ENCODE peak calls at places on chromosomes 2 and 18, in ten cellular contexts. W is nucleus accumbens, A is stomach, E is activated T-cell treated with anti-CD3 and anti-CD28 coated beads for 48 hours, Q is NCI-H446, Z is amniotic epithelial cell, P is mesenchymal stem cell, L is transverse colon, M is cerebellar nuclear complex, U is tibial artery. H is an unnamed sample.

GRCh38 chr2:43075054-43075593 is 151.3 kb downstream of the ZFP36L2 start:
- DNase-seq in W (no peak), A (peak), E (no peak), Q (peak), Z (peak), P (peak), L (peak), M (no peak), U (peak), H (peak)

GRCh38 chr2:15939854-15940660 is at the start of gene MYCN:
- DNase-seq in W (peak), A (peak), E (peak), Q (peak), Z (peak), P (peak), L (peak), M (peak), U (no peak), H (peak)

GRCh38 chr2:218886461-218886947 is 5.9 kb downstream of the WNT10A start:
- DNase-seq in W (peak), A (no peak), E (no peak), Q (peak), Z (no peak), P (no peak), L (peak), M (no peak), U (no peak), H (no peak)

GRCh38 chr2:142596334-142597088 is 281.0 kb upstream of the KYNU start:
- DNase-seq in W (no peak), A (no peak), E (no peak), Q (no peak), Z (peak), P (peak), L (no peak), M (no peak), U (no peak), H (peak)

GRCh38 chr18:59560556-59560955 is 136.7 kb downstream of the CCBE1 start:
- DNase-seq in W (no peak), A (no peak), E (no peak), Q (no peak), Z (no peak), P (no peak), L (no peak), M (no peak), U (no peak), H (no peak)

GRCh38 chr18:75261430-75262223 is 51.0 kb downstream of the TSHZ1 start:
- DNase-seq in W (no peak), A (no peak), E (no peak), Q (no peak), Z (no peak), P (no peak), L (no peak), M (no peak), U (no peak), H (no peak)

GRCh38 chr2:72147303-72147970 is at the start of gene CYP26B1:
- DNase-seq in W (no peak), A (peak), E (no peak), Q (no peak), Z (no peak), P (no peak), L (no peak), M (no peak), U (peak), H (no peak)

GRCh38 chr18:460302-460701 is 40.2 kb downstream of the COLEC12 start:
- DNase-seq in W (no peak), A (no peak), E (no peak), Q (no peak), Z (no peak), P (no peak), L (no peak), M (no peak), U (no peak), H (no peak)

GRCh38 chr2:199485732-199486335 is 28.1 kb upstream of the SATB2 start:
- DNase-seq in W (no peak), A (peak), E (peak), Q (peak), Z (peak), P (peak), L (peak), M (no peak), U (no peak), H (peak)

GRCh38 chr2:215971671-215972070 is 41.7 kb downstream of the MREG start:
- DNase-seq in W (no peak), A (no peak), E (no peak), Q (no peak), Z (no peak), P (no peak), L (no peak), M (no peak), U (no peak), H (no peak)

GRCh38 chr2:71462056-71462605 is 8.8 kb downstream of the DYSF start:
- DNase-seq in W (no peak), A (no peak), E (no peak), Q (no peak), Z (no peak), P (no peak), L (no peak), M (no peak), U (no peak), H (no peak)

GRCh38 chr18:73270919-73271318 is 403.1 kb upstream of the NETO1 start:
- DNase-seq in W (no peak), A (no peak), E (no peak), Q (no peak), Z (no peak), P (no peak), L (no peak), M (no peak), U (no peak), H (no peak)

GRCh38 chr2:29687121-29687520 is 234.3 kb downstream of the ALK start:
- DNase-seq in W (no peak), A (no peak), E (no peak), Q (peak), Z (no peak), P (no peak), L (no peak), M (no peak), U (no peak), H (no peak)

GRCh38 chr2:55459741-55460274 is 40.2 kb upstream of the CCDC88A start:
- DNase-seq in W (no peak), A (no peak), E (no peak), Q (no peak), Z (no peak), P (no peak), L (no peak), M (no peak), U (no peak), H (no peak)

GRCh38 chr2:185239491-185239890 is 499.1 kb upstream of the FSIP2 start:
- DNase-seq in W (no peak), A (no peak), E (no peak), Q (no peak), Z (no peak), P (no peak), L (no peak), M (no peak), U (no peak), H (no peak)

GRCh38 chr2:21970971-21971370 is 847.2 kb downstream of the TDRD15 start:
- DNase-seq in W (no peak), A (no peak), E (no peak), Q (no peak), Z (no peak), P (no peak), L (no peak), M (no peak), U (no peak), H (no peak)

GRCh38 chr2:14132386-14132785 is 500.1 kb upstream of the LRATD1 start:
- DNase-seq in W (no peak), A (no peak), E (no peak), Q (no peak), Z (no peak), P (no peak), L (no peak), M (no peak), U (no peak), H (no peak)

GRCh38 chr2:170715062-170715931 is at the start of gene SP5:
- DNase-seq in W (no peak), A (peak), E (peak), Q (no peak), Z (peak), P (peak), L (peak), M (no peak), U (peak), H (peak)

GRCh38 chr2:107025869-107026380 is 140.0 kb upstream of the ST6GAL2 start:
- DNase-seq in W (no peak), A (no peak), E (no peak), Q (no peak), Z (peak), P (peak), L (peak), M (no peak), U (no peak), H (peak)

GRCh38 chr2:215140166-215140707 is 1.8 kb upstream of the ABCA12 start:
- DNase-seq in W (no peak), A (no peak), E (no peak), Q (peak), Z (no peak), P (no peak), L (no peak), M (no peak), U (no peak), H (no peak)

GRCh38 chr2:108377815-108378630 is at the start of gene SULT1C4:
- DNase-seq in W (peak), A (no peak), E (no peak), Q (no peak), Z (no peak), P (peak), L (peak), M (no peak), U (no peak), H (peak)

GRCh38 chr18:52286675-52287074 is 53.3 kb upstream of the DCC start:
- DNase-seq in W (no peak), A (no peak), E (no peak), Q (no peak), Z (no peak), P (no peak), L (no peak), M (no peak), U (no peak), H (no peak)

GRCh38 chr2:10359246-10359645 is 56.5 kb downstream of the HPCAL1 start:
- DNase-seq in W (no peak), A (no peak), E (no peak), Q (no peak), Z (no peak), P (no peak), L (no peak), M (no peak), U (no peak), H (no peak)

GRCh38 chr2:36380624-36381481 is 25.3 kb downstream of the CRIM1 start:
- DNase-seq in W (no peak), A (no peak), E (no peak), Q (no peak), Z (peak), P (peak), L (peak), M (no peak), U (peak), H (no peak)

GRCh38 chr18:22988208-22988607 is 55.1 kb downstream of the RBBP8 start:
- DNase-seq in W (no peak), A (no peak), E (no peak), Q (no peak), Z (no peak), P (no peak), L (no peak), M (no peak), U (no peak), H (no peak)

GRCh38 chr2:238528953-238529781 is 102.4 kb downstream of the ASB1 start:
- DNase-seq in W (no peak), A (no peak), E (no peak), Q (no peak), Z (no peak), P (peak), L (no peak), M (no peak), U (no peak), H (peak)

GRCh38 chr18:24918257-24918656 is 433.7 kb downstream of the ZNF521 start:
- DNase-seq in W (no peak), A (peak), E (no peak), Q (no peak), Z (no peak), P (no peak), L (no peak), M (no peak), U (no peak), H (no peak)

GRCh38 chr18:48028716-48029115 is 98.3 kb upstream of the SMAD2 start:
- DNase-seq in W (no peak), A (no peak), E (no peak), Q (no peak), Z (no peak), P (no peak), L (no peak), M (no peak), U (peak), H (no peak)

GRCh38 chr2:181004647-181005325 is 24.4 kb downstream of the UBE2E3 start:
- DNase-seq in W (no peak), A (peak), E (no peak), Q (no peak), Z (no peak), P (no peak), L (no peak), M (no peak), U (no peak), H (no peak)

GRCh38 chr2:2896011-2896410 is 481.6 kb downstream of the EIPR1 start:
- DNase-seq in W (no peak), A (no peak), E (no peak), Q (no peak), Z (no peak), P (no peak), L (no peak), M (no peak), U (peak), H (no peak)

GRCh38 chr2:98771771-98772521 is 41.0 kb upstream of the MGAT4A start:
- DNase-seq in W (no peak), A (no peak), E (no peak), Q (no peak), Z (peak), P (no peak), L (no peak), M (peak), U (no peak), H (no peak)

H was measured in iris pigment epithelial cell.